ENCODE peak calls at places on chromosomes 5 and 9, in six cellular contexts. T, A, R, O, P and V are unnamed samples. For H3K27me3, the result is how much of the 10 kb centered on the place peaks cover.

GRCh38 chr9:130172161-130172857 is at the start of gene NCS1:
- DNase-seq in T (peak), A (peak), R (peak), O (peak), P (peak), V (peak)

GRCh38 chr5:127776477-127776876 is 73.3 kb downstream of the CCDC192 start:
- DNase-seq in T (no peak), A (no peak), R (no peak), O (no peak), P (no peak), V (no peak)

GRCh38 chr5:73789851-73790281 is 163.9 kb downstream of the ARHGEF28 start:
- DNase-seq in T (peak), A (no peak), R (no peak), O (no peak), P (no peak), V (no peak)

GRCh38 chr5:158032246-158032645 is 173.3 kb upstream of the CLINT1 start:
- DNase-seq in T (no peak), A (no peak), R (no peak), O (no peak), P (no peak), V (no peak)

GRCh38 chr5:179919487-179920060 is 11.9 kb upstream of the TBC1D9B start:
- DNase-seq in T (no peak), A (no peak), R (no peak), O (no peak), P (no peak), V (no peak)

GRCh38 chr5:78888580-78889187 is 96.4 kb downstream of the ARSB start:
- DNase-seq in T (no peak), A (no peak), R (no peak), O (no peak), P (no peak), V (peak)

GRCh38 chr9:17481565-17481964 is 97.3 kb upstream of the SH3GL2 start:
- DNase-seq in T (no peak), A (no peak), R (no peak), O (no peak), P (no peak), V (no peak)

GRCh38 chr5:95989283-95990048 is 27.8 kb upstream of the ELL2 start:
- DNase-seq in T (no peak), A (no peak), R (no peak), O (no peak), P (no peak), V (no peak)

GRCh38 chr5:31366941-31367340 is 165.0 kb downstream of the DROSHA start:
- DNase-seq in T (peak), A (no peak), R (no peak), O (no peak), P (no peak), V (no peak)

GRCh38 chr5:157710887-157711286 is 20.3 kb upstream of the THG1L start:
- DNase-seq in T (peak), A (no peak), R (no peak), O (no peak), P (no peak), V (no peak)

GRCh38 chr9:136488247-136489214 is 5.7 kb upstream of the SEC16A start:
- DNase-seq in T (peak), A (peak), R (peak), O (peak), P (peak), V (peak)

GRCh38 chr5:65734921-65735320 is 12.9 kb downstream of the NLN start:
- DNase-seq in T (no peak), A (no peak), R (no peak), O (no peak), P (no peak), V (no peak)

GRCh38 chr5:179190851-179191505 is 130.8 kb downstream of the ZNF354C start:
- DNase-seq in T (no peak), A (no peak), R (no peak), O (no peak), P (no peak), V (no peak)

GRCh38 chr9:96109718-96110351 is 192.1 kb downstream of the HSD17B3 start:
- DNase-seq in T (peak), A (no peak), R (no peak), O (no peak), P (no peak), V (no peak)

GRCh38 chr5:137220523-137220927 is 278.6 kb downstream of the SPOCK1 start:
- DNase-seq in T (peak), A (peak), R (peak), O (no peak), P (no peak), V (no peak)

GRCh38 chr9:1979815-1980367 is 35.3 kb upstream of the SMARCA2 start:
- DNase-seq in T (peak), A (no peak), R (peak), O (peak), P (no peak), V (no peak)

GRCh38 chr9:98767196-98767595 is 29.2 kb downstream of the ANKS6 start:
- DNase-seq in T (no peak), A (no peak), R (no peak), O (no peak), P (peak), V (no peak)

GRCh38 chr5:133232911-133233310 is 181.1 kb downstream of the HSPA4 start:
- DNase-seq in T (no peak), A (no peak), R (no peak), O (no peak), P (no peak), V (no peak)

GRCh38 chr9:137045294-137046093 is 483 bp downstream of the NPDC1 start:
- DNase-seq in T (peak), A (peak), R (no peak), O (peak), P (no peak), V (peak)

GRCh38 chr9:122088880-122089567 is 4.1 kb downstream of the TTLL11 start:
- DNase-seq in T (no peak), A (no peak), R (peak), O (no peak), P (peak), V (no peak)

GRCh38 chr5:1159341-1159675 is 42.1 kb upstream of the SLC6A19 start:
- DNase-seq in T (no peak), A (no peak), R (no peak), O (no peak), P (no peak), V (no peak)

GRCh38 chr9:136840877-136841645 is 1.2 kb upstream of the AJM1 start:
- DNase-seq in T (peak), A (peak), R (peak), O (no peak), P (no peak), V (peak)

GRCh38 chr5:16992444-16992843 is 56.4 kb upstream of the MYO10 start:
- DNase-seq in T (no peak), A (no peak), R (no peak), O (no peak), P (no peak), V (no peak)

GRCh38 chr5:84014966-84015365 is 294.3 kb upstream of the HAPLN1 start:
- DNase-seq in T (no peak), A (no peak), R (no peak), O (no peak), P (no peak), V (no peak)

GRCh38 chr5:33690736-33691135 is 201.1 kb downstream of the ADAMTS12 start:
- DNase-seq in T (peak), A (no peak), R (peak), O (no peak), P (no peak), V (no peak)

GRCh38 chr5:125263346-125263745 is 516.9 kb upstream of the ZNF608 start:
- DNase-seq in T (peak), A (no peak), R (no peak), O (no peak), P (no peak), V (no peak)

GRCh38 chr5:132198571-132198970 is 29.1 kb downstream of the P4HA2 start:
- DNase-seq in T (no peak), A (no peak), R (no peak), O (no peak), P (no peak), V (no peak)

GRCh38 chr9:36532353-36532752 is 40.3 kb upstream of the MELK start:
- DNase-seq in T (no peak), A (no peak), R (peak), O (no peak), P (no peak), V (no peak)

GRCh38 chr9:77952641-77953341 is 78.8 kb downstream of the GNAQ start:
- DNase-seq in T (peak), A (no peak), R (no peak), O (no peak), P (no peak), V (no peak)

GRCh38 chr5:43036856-43037711 is 3.0 kb downstream of the ANXA2R start:
- DNase-seq in T (peak), A (no peak), R (no peak), O (no peak), P (no peak), V (no peak)

GRCh38 chr5:43033845-43034590 is 6.1 kb downstream of the ANXA2R start:
- DNase-seq in T (peak), A (no peak), R (no peak), O (no peak), P (no peak), V (no peak)

GRCh38 chr5:43036409-43036808 is 3.7 kb downstream of the ANXA2R start:
- DNase-seq in T (no peak), A (no peak), R (no peak), O (no peak), P (no peak), V (no peak)

GRCh38 chr5:43037929-43038510 is 2.1 kb downstream of the ANXA2R start:
- DNase-seq in T (peak), A (no peak), R (no peak), O (no peak), P (no peak), V (no peak)

GRCh38 chr5:43034591-43034968 is 5.5 kb downstream of the ANXA2R start:
- DNase-seq in T (peak), A (no peak), R (no peak), O (no peak), P (no peak), V (no peak)
- H3K27me3 ChIP-seq in T (half or more), A (half or more), R (under half), O (under half), P (under half), V (under half)

GRCh38 chr9:93952119-93952783 is 2.9 kb downstream of the BARX1 start:
- DNase-seq in T (no peak), A (no peak), R (no peak), O (no peak), P (no peak), V (no peak)

GRCh38 chr9:93950619-93951601 is 4.2 kb downstream of the BARX1 start:
- DNase-seq in T (no peak), A (no peak), R (peak), O (no peak), P (no peak), V (no peak)

GRCh38 chr9:93949694-93950449 is 5.3 kb downstream of the BARX1 start:
- DNase-seq in T (no peak), A (peak), R (no peak), O (no peak), P (no peak), V (no peak)

GRCh38 chr9:93952784-93953491 is 2.2 kb downstream of the BARX1 start:
- DNase-seq in T (no peak), A (no peak), R (no peak), O (no peak), P (no peak), V (no peak)

GRCh38 chr9:93951655-93952118 is 3.5 kb downstream of the BARX1 start:
- DNase-seq in T (no peak), A (no peak), R (no peak), O (no peak), P (no peak), V (no peak)
- H3K4me3 ChIP-seq in T (no peak), A (peak), R (no peak), O (peak), P (no peak), V (peak)

DNA sequence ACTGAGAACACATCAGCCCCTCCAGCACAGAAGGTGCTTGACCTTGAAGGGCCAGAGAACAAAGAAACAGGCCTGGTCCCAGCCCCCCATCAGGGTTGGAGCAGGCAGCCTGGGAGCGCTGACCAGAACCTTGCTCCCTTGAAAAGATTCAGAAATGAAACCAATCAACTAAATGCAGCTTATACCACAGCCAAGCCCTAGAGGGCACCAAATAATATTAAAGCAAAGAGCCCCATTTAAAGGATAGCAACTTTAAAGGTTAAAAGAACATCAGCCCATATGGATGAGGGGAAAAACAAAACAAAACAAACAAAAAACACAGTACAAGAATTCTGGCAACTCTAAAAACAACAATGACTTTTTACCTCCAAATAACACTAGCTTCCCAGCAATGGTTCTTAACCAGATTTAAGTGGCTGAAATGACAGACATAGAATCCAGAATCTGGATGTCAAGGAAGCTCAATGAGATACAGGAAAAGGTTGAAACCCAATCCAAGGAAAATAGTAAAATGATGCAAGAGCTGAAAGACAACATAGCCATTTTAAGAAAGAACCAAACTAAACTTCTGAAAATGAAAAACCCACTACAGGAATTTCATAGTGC is 471.9 kb downstream of the MTRR start:
- DNase-seq in T (peak), A (peak), R (peak), O (no peak), P (no peak), V (no peak)
- TF ChIP-seq CTCF in T (peak), A (peak), R (peak), O (no peak), P (no peak), V (peak)

GRCh38 chr5:142322747-142323479 is 1.9 kb downstream of the SPRY4 start:
- DNase-seq in T (peak), A (peak), R (peak), O (no peak), P (peak), V (no peak)

GRCh38 chr5:142320427-142320732 is 4.4 kb downstream of the SPRY4 start:
- DNase-seq in T (no peak), A (peak), R (no peak), O (no peak), P (no peak), V (no peak)

GRCh38 chr5:142323480-142324376 is 1.1 kb downstream of the SPRY4 start:
- DNase-seq in T (peak), A (no peak), R (peak), O (no peak), P (no peak), V (no peak)

GRCh38 chr5:142320851-142321560 is 3.8 kb downstream of the SPRY4 start:
- DNase-seq in T (peak), A (peak), R (no peak), O (no peak), P (no peak), V (no peak)

GRCh38 chr5:142322403-142322746 is 2.4 kb downstream of the SPRY4 start:
- DNase-seq in T (no peak), A (no peak), R (no peak), O (no peak), P (no peak), V (no peak)
- H3K27me3 ChIP-seq in T (under half), A (under half), R (under half), O (under half), P (under half), V (under half)

GRCh38 chr9:37564931-37565330 is 11.2 kb downstream of the FBXO10 start:
- DNase-seq in T (no peak), A (no peak), R (no peak), O (no peak), P (no peak), V (no peak)

GRCh38 chr9:37566716-37567115 is 9.5 kb downstream of the FBXO10 start:
- DNase-seq in T (no peak), A (no peak), R (peak), O (no peak), P (no peak), V (no peak)

GRCh38 chr9:37564114-37564513 is 12.1 kb downstream of the FBXO10 start:
- DNase-seq in T (no peak), A (no peak), R (no peak), O (no peak), P (no peak), V (no peak)

GRCh38 chr9:37561682-37562081 is 14.5 kb downstream of the FBXO10 start:
- DNase-seq in T (no peak), A (no peak), R (no peak), O (no peak), P (no peak), V (no peak)

GRCh38 chr9:37565661-37566618 is 10.2 kb downstream of the FBXO10 start:
- DNase-seq in T (no peak), A (no peak), R (peak), O (no peak), P (no peak), V (no peak)
- H3K4me3 ChIP-seq in T (no peak), A (no peak), R (no peak), O (no peak), P (no peak), V (no peak)